ENCODE peak calls at places on chromosomes 2 and 18, in five cellular contexts. One of them, this sample, is unnamed.

GRCh38 chr18:36960038-36960437 is 131.1 kb downstream of the KIAA1328 start:
- DNase-seq in activated CD8-positive, alpha-beta memory T cell treated with anti-CD3 and anti-CD28 coated beads, Interleukin-2, amount 50 U/mL, for 4 hours: no peak
- DNase-seq in foreskin fibroblast: no peak
- DNase-seq in AG04449: no peak
- DNase-seq in WTC11: no peak
- DNase-seq in this sample: no peak

GRCh38 chr2:234966340-234966739 is 14.5 kb downstream of the SH3BP4 start:
- DNase-seq in activated CD8-positive, alpha-beta memory T cell treated with anti-CD3 and anti-CD28 coated beads, Interleukin-2, amount 50 U/mL, for 4 hours: no peak
- DNase-seq in foreskin fibroblast: no peak
- DNase-seq in AG04449: no peak
- DNase-seq in WTC11: no peak
- DNase-seq in this sample: no peak

GRCh38 chr2:62198237-62198633 is 2.3 kb downstream of the B3GNT2 start:
- DNase-seq in AG04449: no peak
- DNase-seq in WTC11: no peak
- DNase-seq in foreskin fibroblast: no peak
- DNase-seq in activated CD8-positive, alpha-beta memory T cell treated with anti-CD3 and anti-CD28 coated beads, Interleukin-2, amount 50 U/mL, for 4 hours: no peak
- DNase-seq in this sample: no peak

GRCh38 chr2:63692002-63692606 is 103.3 kb downstream of the MDH1 start:
- DNase-seq in foreskin fibroblast: peak
- DNase-seq in WTC11: no peak
- DNase-seq in activated CD8-positive, alpha-beta memory T cell treated with anti-CD3 and anti-CD28 coated beads, Interleukin-2, amount 50 U/mL, for 4 hours: no peak
- DNase-seq in AG04449: no peak
- DNase-seq in this sample: peak

GRCh38 chr2:68716948-68717661 is 17.5 kb upstream of the ARHGAP25 start:
- DNase-seq in activated CD8-positive, alpha-beta memory T cell treated with anti-CD3 and anti-CD28 coated beads, Interleukin-2, amount 50 U/mL, for 4 hours: no peak
- DNase-seq in WTC11: no peak
- DNase-seq in foreskin fibroblast: no peak
- DNase-seq in AG04449: no peak
- DNase-seq in this sample: no peak

GRCh38 chr2:20983844-20984243 is 60.0 kb downstream of the APOB start:
- DNase-seq in activated CD8-positive, alpha-beta memory T cell treated with anti-CD3 and anti-CD28 coated beads, Interleukin-2, amount 50 U/mL, for 4 hours: no peak
- DNase-seq in WTC11: no peak
- DNase-seq in AG04449: no peak
- DNase-seq in foreskin fibroblast: no peak
- DNase-seq in this sample: no peak

GRCh38 chr2:224611938-224612337 is 26.8 kb upstream of the CUL3 start:
- DNase-seq in foreskin fibroblast: no peak
- DNase-seq in WTC11: peak
- DNase-seq in AG04449: no peak
- DNase-seq in activated CD8-positive, alpha-beta memory T cell treated with anti-CD3 and anti-CD28 coated beads, Interleukin-2, amount 50 U/mL, for 4 hours: no peak
- DNase-seq in this sample: no peak

GRCh38 chr2:40658917-40659316 is 207.0 kb upstream of the SLC8A1 start:
- DNase-seq in AG04449: no peak
- DNase-seq in activated CD8-positive, alpha-beta memory T cell treated with anti-CD3 and anti-CD28 coated beads, Interleukin-2, amount 50 U/mL, for 4 hours: no peak
- DNase-seq in foreskin fibroblast: no peak
- DNase-seq in WTC11: peak
- DNase-seq in this sample: peak

GRCh38 chr2:234025475-234025874 is 25.0 kb upstream of the SPP2 start:
- DNase-seq in activated CD8-positive, alpha-beta memory T cell treated with anti-CD3 and anti-CD28 coated beads, Interleukin-2, amount 50 U/mL, for 4 hours: no peak
- DNase-seq in AG04449: no peak
- DNase-seq in foreskin fibroblast: no peak
- DNase-seq in WTC11: no peak
- DNase-seq in this sample: no peak

GRCh38 chr2:189444322-189444721 is 3.0 kb downstream of the WDR75 start:
- DNase-seq in WTC11: no peak
- DNase-seq in foreskin fibroblast: no peak
- DNase-seq in AG04449: no peak
- DNase-seq in activated CD8-positive, alpha-beta memory T cell treated with anti-CD3 and anti-CD28 coated beads, Interleukin-2, amount 50 U/mL, for 4 hours: no peak
- DNase-seq in this sample: peak

GRCh38 chr2:207330912-207331311 is 165.2 kb upstream of the KLF7 start:
- DNase-seq in foreskin fibroblast: peak
- DNase-seq in WTC11: no peak
- DNase-seq in AG04449: peak
- DNase-seq in activated CD8-positive, alpha-beta memory T cell treated with anti-CD3 and anti-CD28 coated beads, Interleukin-2, amount 50 U/mL, for 4 hours: no peak
- DNase-seq in this sample: peak

GRCh38 chr2:174888136-174888535 is 117.0 kb downstream of the CHN1 start:
- DNase-seq in AG04449: no peak
- DNase-seq in foreskin fibroblast: no peak
- DNase-seq in activated CD8-positive, alpha-beta memory T cell treated with anti-CD3 and anti-CD28 coated beads, Interleukin-2, amount 50 U/mL, for 4 hours: no peak
- DNase-seq in WTC11: no peak
- DNase-seq in this sample: no peak

GRCh38 chr2:61926921-61927477 is 21.5 kb downstream of the COMMD1 start:
- DNase-seq in WTC11: no peak
- DNase-seq in AG04449: no peak
- DNase-seq in foreskin fibroblast: no peak
- DNase-seq in activated CD8-positive, alpha-beta memory T cell treated with anti-CD3 and anti-CD28 coated beads, Interleukin-2, amount 50 U/mL, for 4 hours: no peak
- DNase-seq in this sample: no peak

GRCh38 chr2:101179982-101180381 is 28.8 kb upstream of the TBC1D8 start:
- DNase-seq in foreskin fibroblast: no peak
- DNase-seq in activated CD8-positive, alpha-beta memory T cell treated with anti-CD3 and anti-CD28 coated beads, Interleukin-2, amount 50 U/mL, for 4 hours: no peak
- DNase-seq in AG04449: no peak
- DNase-seq in WTC11: no peak
- DNase-seq in this sample: no peak

GRCh38 chr18:39946623-39947061 is 2008.4 kb upstream of the PIK3C3 start:
- DNase-seq in foreskin fibroblast: peak
- DNase-seq in activated CD8-positive, alpha-beta memory T cell treated with anti-CD3 and anti-CD28 coated beads, Interleukin-2, amount 50 U/mL, for 4 hours: no peak
- DNase-seq in AG04449: peak
- DNase-seq in WTC11: no peak
- DNase-seq in this sample: peak

GRCh38 chr2:65991332-65991731 is 443.6 kb upstream of the MEIS1 start:
- DNase-seq in AG04449: no peak
- DNase-seq in activated CD8-positive, alpha-beta memory T cell treated with anti-CD3 and anti-CD28 coated beads, Interleukin-2, amount 50 U/mL, for 4 hours: no peak
- DNase-seq in foreskin fibroblast: no peak
- DNase-seq in WTC11: no peak
- DNase-seq in this sample: peak

GRCh38 chr2:155310589-155310988 is 612.1 kb downstream of the KCNJ3 start:
- DNase-seq in foreskin fibroblast: no peak
- DNase-seq in AG04449: no peak
- DNase-seq in activated CD8-positive, alpha-beta memory T cell treated with anti-CD3 and anti-CD28 coated beads, Interleukin-2, amount 50 U/mL, for 4 hours: no peak
- DNase-seq in WTC11: no peak
- DNase-seq in this sample: peak